ENCODE peak calls at places on chromosomes 13 and 19, in ten cellular contexts. One of them, this sample, is unnamed.

GRCh38 chr19:16887353-16888265 is 1.2 kb upstream of the F2RL3 start:
- DNase-seq in lung: no peak
- DNase-seq in foreskin keratinocyte: no peak
- DNase-seq in CD14-positive monocyte: no peak
- DNase-seq in hepatocyte: no peak
- DNase-seq in psoas muscle: peak
- DNase-seq in neural crest cell: no peak
- DNase-seq in breast epithelium: no peak
- DNase-seq in MCF 10A: no peak
- DNase-seq in GM10248: no peak
- DNase-seq in this sample: no peak

GRCh38 chr19:38400361-38400760 is 2.5 kb upstream of the FAM98C start:
- DNase-seq in lung: no peak
- DNase-seq in foreskin keratinocyte: no peak
- DNase-seq in CD14-positive monocyte: no peak
- DNase-seq in hepatocyte: no peak
- DNase-seq in psoas muscle: no peak
- DNase-seq in neural crest cell: no peak
- DNase-seq in breast epithelium: no peak
- DNase-seq in MCF 10A: no peak
- DNase-seq in GM10248: no peak
- DNase-seq in this sample: no peak

GRCh38 chr13:111281751-111282311 is 38.6 kb upstream of the TEX29 start:
- DNase-seq in lung: no peak
- DNase-seq in foreskin keratinocyte: peak
- DNase-seq in CD14-positive monocyte: no peak
- DNase-seq in hepatocyte: no peak
- DNase-seq in psoas muscle: no peak
- DNase-seq in neural crest cell: no peak
- DNase-seq in breast epithelium: no peak
- DNase-seq in MCF 10A: no peak
- DNase-seq in GM10248: no peak
- DNase-seq in this sample: no peak

GRCh38 chr19:38263696-38264485 is 482 bp upstream of the SPINT2 start:
- DNase-seq in lung: peak
- DNase-seq in foreskin keratinocyte: peak
- DNase-seq in CD14-positive monocyte: peak
- DNase-seq in hepatocyte: peak
- DNase-seq in psoas muscle: peak
- DNase-seq in neural crest cell: no peak
- DNase-seq in breast epithelium: peak
- DNase-seq in MCF 10A: peak
- DNase-seq in GM10248: peak
- DNase-seq in this sample: peak

GRCh38 chr19:29287061-29287460 is 74.1 kb upstream of the UQCRFS1 start:
- DNase-seq in lung: no peak
- DNase-seq in foreskin keratinocyte: no peak
- DNase-seq in CD14-positive monocyte: no peak
- DNase-seq in hepatocyte: no peak
- DNase-seq in psoas muscle: no peak
- DNase-seq in neural crest cell: no peak
- DNase-seq in breast epithelium: no peak
- DNase-seq in MCF 10A: no peak
- DNase-seq in GM10248: no peak
- DNase-seq in this sample: no peak

GRCh38 chr13:34435338-34435737 is 506.7 kb upstream of the NBEA start:
- DNase-seq in lung: no peak
- DNase-seq in foreskin keratinocyte: no peak
- DNase-seq in CD14-positive monocyte: no peak
- DNase-seq in hepatocyte: no peak
- DNase-seq in psoas muscle: no peak
- DNase-seq in neural crest cell: no peak
- DNase-seq in breast epithelium: no peak
- DNase-seq in MCF 10A: peak
- DNase-seq in GM10248: no peak
- DNase-seq in this sample: no peak

GRCh38 chr13:40101708-40102359 is 446.4 kb downstream of the COG6 start:
- DNase-seq in lung: no peak
- DNase-seq in foreskin keratinocyte: peak
- DNase-seq in CD14-positive monocyte: no peak
- DNase-seq in hepatocyte: no peak
- DNase-seq in psoas muscle: no peak
- DNase-seq in neural crest cell: no peak
- DNase-seq in breast epithelium: no peak
- DNase-seq in MCF 10A: peak
- DNase-seq in GM10248: peak
- DNase-seq in this sample: peak

GRCh38 chr19:46958542-46958941 is 61.1 kb upstream of the NPAS1 start:
- DNase-seq in lung: no peak
- DNase-seq in foreskin keratinocyte: no peak
- DNase-seq in CD14-positive monocyte: no peak
- DNase-seq in hepatocyte: no peak
- DNase-seq in psoas muscle: no peak
- DNase-seq in neural crest cell: no peak
- DNase-seq in breast epithelium: no peak
- DNase-seq in MCF 10A: peak
- DNase-seq in GM10248: peak
- DNase-seq in this sample: no peak

GRCh38 chr19:47158879-47159509 is 28.4 kb downstream of the SAE1 start:
- DNase-seq in lung: no peak
- DNase-seq in foreskin keratinocyte: peak
- DNase-seq in CD14-positive monocyte: no peak
- DNase-seq in hepatocyte: no peak
- DNase-seq in psoas muscle: no peak
- DNase-seq in neural crest cell: no peak
- DNase-seq in breast epithelium: no peak
- DNase-seq in MCF 10A: peak
- DNase-seq in GM10248: no peak
- DNase-seq in this sample: no peak

GRCh38 chr13:109724603-109725002 is 61.8 kb downstream of the IRS2 start:
- DNase-seq in lung: no peak
- DNase-seq in foreskin keratinocyte: no peak
- DNase-seq in CD14-positive monocyte: no peak
- DNase-seq in hepatocyte: no peak
- DNase-seq in psoas muscle: no peak
- DNase-seq in neural crest cell: no peak
- DNase-seq in breast epithelium: no peak
- DNase-seq in MCF 10A: no peak
- DNase-seq in GM10248: no peak
- DNase-seq in this sample: no peak

GRCh38 chr13:89520468-89520867 is 1827.0 kb upstream of the MIR17HG start:
- DNase-seq in lung: no peak
- DNase-seq in foreskin keratinocyte: peak
- DNase-seq in CD14-positive monocyte: no peak
- DNase-seq in hepatocyte: no peak
- DNase-seq in psoas muscle: no peak
- DNase-seq in neural crest cell: no peak
- DNase-seq in breast epithelium: no peak
- DNase-seq in MCF 10A: peak
- DNase-seq in GM10248: no peak
- DNase-seq in this sample: no peak

GRCh38 chr13:19179916-19180315 is 1.7 kb downstream of the TUBA3C start:
- DNase-seq in lung: no peak
- DNase-seq in foreskin keratinocyte: no peak
- DNase-seq in CD14-positive monocyte: no peak
- DNase-seq in hepatocyte: no peak
- DNase-seq in psoas muscle: no peak
- DNase-seq in neural crest cell: no peak
- DNase-seq in breast epithelium: no peak
- DNase-seq in MCF 10A: no peak
- DNase-seq in GM10248: peak
- DNase-seq in this sample: no peak

GRCh38 chr13:39317284-39317683 is 279.0 kb downstream of the NHLRC3 start:
- DNase-seq in lung: no peak
- DNase-seq in foreskin keratinocyte: peak
- DNase-seq in CD14-positive monocyte: no peak
- DNase-seq in hepatocyte: no peak
- DNase-seq in psoas muscle: peak
- DNase-seq in neural crest cell: no peak
- DNase-seq in breast epithelium: no peak
- DNase-seq in MCF 10A: peak
- DNase-seq in GM10248: no peak
- DNase-seq in this sample: no peak

GRCh38 chr13:113649212-113649611 is 8.8 kb downstream of the ATP4B start:
- DNase-seq in lung: no peak
- DNase-seq in foreskin keratinocyte: no peak
- DNase-seq in CD14-positive monocyte: peak
- DNase-seq in hepatocyte: no peak
- DNase-seq in psoas muscle: peak
- DNase-seq in neural crest cell: no peak
- DNase-seq in breast epithelium: no peak
- DNase-seq in MCF 10A: no peak
- DNase-seq in GM10248: no peak
- DNase-seq in this sample: no peak

GRCh38 chr13:74977498-74977897 is 504.5 kb downstream of the TBC1D4 start:
- DNase-seq in lung: no peak
- DNase-seq in foreskin keratinocyte: no peak
- DNase-seq in CD14-positive monocyte: no peak
- DNase-seq in hepatocyte: no peak
- DNase-seq in psoas muscle: no peak
- DNase-seq in neural crest cell: no peak
- DNase-seq in breast epithelium: no peak
- DNase-seq in MCF 10A: no peak
- DNase-seq in GM10248: no peak
- DNase-seq in this sample: no peak

GRCh38 chr13:74978596-74978995 is 503.4 kb downstream of the TBC1D4 start:
- DNase-seq in lung: no peak
- DNase-seq in foreskin keratinocyte: no peak
- DNase-seq in CD14-positive monocyte: no peak
- DNase-seq in hepatocyte: no peak
- DNase-seq in psoas muscle: no peak
- DNase-seq in neural crest cell: no peak
- DNase-seq in breast epithelium: no peak
- DNase-seq in MCF 10A: peak
- DNase-seq in GM10248: no peak
- DNase-seq in this sample: no peak

GRCh38 chr13:74974234-74974879 is 507.6 kb downstream of the TBC1D4 start:
- DNase-seq in lung: no peak
- DNase-seq in foreskin keratinocyte: no peak
- DNase-seq in CD14-positive monocyte: no peak
- DNase-seq in hepatocyte: no peak
- DNase-seq in psoas muscle: no peak
- DNase-seq in neural crest cell: no peak
- DNase-seq in breast epithelium: no peak
- DNase-seq in MCF 10A: no peak
- DNase-seq in GM10248: no peak
- DNase-seq in this sample: no peak

GRCh38 chr13:74979703-74980102 is 502.3 kb downstream of the TBC1D4 start:
- DNase-seq in lung: no peak
- DNase-seq in foreskin keratinocyte: peak
- DNase-seq in CD14-positive monocyte: no peak
- DNase-seq in hepatocyte: no peak
- DNase-seq in psoas muscle: no peak
- DNase-seq in neural crest cell: no peak
- DNase-seq in breast epithelium: no peak
- DNase-seq in MCF 10A: no peak
- DNase-seq in GM10248: no peak
- DNase-seq in this sample: no peak

GRCh38 chr13:74975122-74975521 is 506.8 kb downstream of the TBC1D4 start:
- DNase-seq in lung: no peak
- DNase-seq in foreskin keratinocyte: no peak
- DNase-seq in CD14-positive monocyte: no peak
- DNase-seq in hepatocyte: no peak
- DNase-seq in psoas muscle: no peak
- DNase-seq in neural crest cell: no peak
- DNase-seq in breast epithelium: no peak
- DNase-seq in MCF 10A: no peak
- DNase-seq in GM10248: no peak
- DNase-seq in this sample: no peak
- TF ChIP-seq CTCF in lung: no peak
- TF ChIP-seq CTCF in foreskin keratinocyte: no peak
- TF ChIP-seq CTCF in CD14-positive monocyte: no peak
- TF ChIP-seq CTCF in hepatocyte: no peak
- TF ChIP-seq CTCF in psoas muscle: no peak
- TF ChIP-seq CTCF in neural crest cell: no peak
- TF ChIP-seq CTCF in breast epithelium: no peak
- TF ChIP-seq CTCF in MCF 10A: no peak
- TF ChIP-seq CTCF in GM10248: no peak
- TF ChIP-seq CTCF in this sample: no peak

GRCh38 chr19:54266133-54266532 is 9.1 kb upstream of the LILRB5 start:
- DNase-seq in lung: peak
- DNase-seq in foreskin keratinocyte: peak
- DNase-seq in CD14-positive monocyte: peak
- DNase-seq in hepatocyte: peak
- DNase-seq in psoas muscle: no peak
- DNase-seq in neural crest cell: peak
- DNase-seq in breast epithelium: peak
- DNase-seq in MCF 10A: peak
- DNase-seq in GM10248: peak
- DNase-seq in this sample: peak
- TF ChIP-seq CTCF in lung: peak
- TF ChIP-seq CTCF in foreskin keratinocyte: peak
- TF ChIP-seq CTCF in CD14-positive monocyte: peak
- TF ChIP-seq CTCF in hepatocyte: peak
- TF ChIP-seq CTCF in psoas muscle: peak
- TF ChIP-seq CTCF in neural crest cell: peak
- TF ChIP-seq CTCF in breast epithelium: peak
- TF ChIP-seq CTCF in MCF 10A: peak
- TF ChIP-seq CTCF in GM10248: peak
- TF ChIP-seq CTCF in this sample: peak

GRCh38 chr13:25267715-25268114 is 19.6 kb downstream of the MTMR6 start:
- DNase-seq in lung: no peak
- DNase-seq in foreskin keratinocyte: no peak
- DNase-seq in CD14-positive monocyte: no peak
- DNase-seq in hepatocyte: no peak
- DNase-seq in psoas muscle: no peak
- DNase-seq in neural crest cell: no peak
- DNase-seq in breast epithelium: no peak
- DNase-seq in MCF 10A: peak
- DNase-seq in GM10248: no peak
- DNase-seq in this sample: no peak
- TF ChIP-seq CTCF in lung: no peak
- TF ChIP-seq CTCF in foreskin keratinocyte: peak
- TF ChIP-seq CTCF in CD14-positive monocyte: peak
- TF ChIP-seq CTCF in hepatocyte: no peak
- TF ChIP-seq CTCF in psoas muscle: no peak
- TF ChIP-seq CTCF in neural crest cell: no peak
- TF ChIP-seq CTCF in breast epithelium: no peak
- TF ChIP-seq CTCF in MCF 10A: peak
- TF ChIP-seq CTCF in GM10248: peak
- TF ChIP-seq CTCF in this sample: no peak

DNA sequence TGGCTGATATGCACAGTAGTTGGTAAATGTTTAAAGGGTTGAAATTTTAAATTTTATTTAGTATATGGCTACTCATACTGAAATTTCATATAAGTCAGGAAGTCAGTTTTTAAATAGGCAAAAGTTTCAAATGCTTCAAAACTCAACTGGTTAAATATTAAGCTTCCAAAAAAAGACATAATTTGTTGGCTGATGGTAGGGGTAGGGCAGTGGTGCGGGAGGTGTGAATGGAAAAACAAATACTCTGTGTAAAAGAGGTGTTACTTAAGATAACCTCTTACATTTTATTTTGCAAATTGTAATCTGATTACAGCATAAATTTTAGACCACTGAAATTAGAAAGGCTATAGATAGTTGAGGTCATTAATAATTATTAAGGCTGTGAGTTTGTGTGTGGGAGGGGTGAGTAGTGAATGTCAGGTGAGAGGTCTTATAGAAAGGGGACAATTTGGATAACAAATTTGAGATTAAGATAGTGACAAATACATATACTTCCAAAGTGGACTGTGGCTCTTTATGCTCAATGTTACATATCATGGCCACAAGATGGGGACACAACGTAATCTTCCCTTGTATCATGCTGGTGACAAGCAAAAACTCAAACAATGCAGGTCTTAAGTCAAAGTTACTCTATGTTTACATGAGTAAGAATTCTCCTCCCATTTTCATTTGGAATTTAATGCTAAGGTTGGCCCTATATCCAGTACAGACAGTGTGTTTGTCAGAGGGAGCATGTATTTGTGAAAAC is 36.6 kb upstream of the OXGR1 start:
- DNase-seq in lung: no peak
- DNase-seq in foreskin keratinocyte: peak
- DNase-seq in CD14-positive monocyte: no peak
- DNase-seq in hepatocyte: peak
- DNase-seq in psoas muscle: no peak
- DNase-seq in neural crest cell: no peak
- DNase-seq in breast epithelium: no peak
- DNase-seq in MCF 10A: peak
- DNase-seq in GM10248: peak
- DNase-seq in this sample: peak
- TF ChIP-seq CTCF in lung: no peak
- TF ChIP-seq CTCF in foreskin keratinocyte: peak
- TF ChIP-seq CTCF in CD14-positive monocyte: no peak
- TF ChIP-seq CTCF in hepatocyte: peak
- TF ChIP-seq CTCF in psoas muscle: no peak
- TF ChIP-seq CTCF in neural crest cell: peak
- TF ChIP-seq CTCF in breast epithelium: no peak
- TF ChIP-seq CTCF in MCF 10A: peak
- TF ChIP-seq CTCF in GM10248: no peak
- TF ChIP-seq CTCF in this sample: no peak

This sample was measured in GM20000.